ENCODE peak calls at places on chromosomes 5 and 9, in five cellular contexts. One of them, this sample, is unnamed.

GRCh38 chr9:18682907-18683306 is 209.0 kb downstream of the ADAMTSL1 start:
- DNase-seq in SW480: no peak
- DNase-seq in activated CD4-positive, alpha-beta T cell treated with anti-CD3 and anti-CD28 coated beads for 24 hours: no peak
- DNase-seq in activated CD8-positive, alpha-beta memory T cell treated with anti-CD3 and anti-CD28 coated beads, Interleukin-2, amount 50 U/mL, for 48 hours: no peak
- DNase-seq in activated T-helper 9 cell treated with anti-CD3 and anti-CD28 coated beads, Interleukin-2, amount 50 U/mL, for 16 hours: no peak
- DNase-seq in this sample: no peak

GRCh38 chr5:14081791-14082190 is 61.4 kb upstream of the TRIO start:
- DNase-seq in SW480: no peak
- DNase-seq in activated T-helper 9 cell treated with anti-CD3 and anti-CD28 coated beads, Interleukin-2, amount 50 U/mL, for 16 hours: no peak
- DNase-seq in activated CD8-positive, alpha-beta memory T cell treated with anti-CD3 and anti-CD28 coated beads, Interleukin-2, amount 50 U/mL, for 48 hours: no peak
- DNase-seq in activated CD4-positive, alpha-beta T cell treated with anti-CD3 and anti-CD28 coated beads for 24 hours: no peak
- DNase-seq in this sample: no peak

GRCh38 chr5:4640793-4641192 is 499.3 kb upstream of the ADAMTS16 start:
- DNase-seq in activated CD4-positive, alpha-beta T cell treated with anti-CD3 and anti-CD28 coated beads for 24 hours: no peak
- DNase-seq in activated T-helper 9 cell treated with anti-CD3 and anti-CD28 coated beads, Interleukin-2, amount 50 U/mL, for 16 hours: no peak
- DNase-seq in activated CD8-positive, alpha-beta memory T cell treated with anti-CD3 and anti-CD28 coated beads, Interleukin-2, amount 50 U/mL, for 48 hours: no peak
- DNase-seq in SW480: peak; percentile 75
- DNase-seq in this sample: no peak

GRCh38 chr9:136720251-136720886 is 8.0 kb downstream of the DIPK1B start:
- DNase-seq in activated CD8-positive, alpha-beta memory T cell treated with anti-CD3 and anti-CD28 coated beads, Interleukin-2, amount 50 U/mL, for 48 hours: no peak
- DNase-seq in activated CD4-positive, alpha-beta T cell treated with anti-CD3 and anti-CD28 coated beads for 24 hours: no peak
- DNase-seq in SW480: no peak
- DNase-seq in activated T-helper 9 cell treated with anti-CD3 and anti-CD28 coated beads, Interleukin-2, amount 50 U/mL, for 16 hours: no peak
- DNase-seq in this sample: no peak

GRCh38 chr5:84647581-84647980 is 262.9 kb upstream of the EDIL3 start:
- DNase-seq in activated CD8-positive, alpha-beta memory T cell treated with anti-CD3 and anti-CD28 coated beads, Interleukin-2, amount 50 U/mL, for 48 hours: no peak
- DNase-seq in SW480: no peak
- DNase-seq in activated T-helper 9 cell treated with anti-CD3 and anti-CD28 coated beads, Interleukin-2, amount 50 U/mL, for 16 hours: no peak
- DNase-seq in activated CD4-positive, alpha-beta T cell treated with anti-CD3 and anti-CD28 coated beads for 24 hours: no peak
- DNase-seq in this sample: no peak

GRCh38 chr5:107576736-107577440 is 93.8 kb downstream of the EFNA5 start:
- DNase-seq in activated CD8-positive, alpha-beta memory T cell treated with anti-CD3 and anti-CD28 coated beads, Interleukin-2, amount 50 U/mL, for 48 hours: no peak
- DNase-seq in activated CD4-positive, alpha-beta T cell treated with anti-CD3 and anti-CD28 coated beads for 24 hours: no peak
- DNase-seq in SW480: no peak
- DNase-seq in activated T-helper 9 cell treated with anti-CD3 and anti-CD28 coated beads, Interleukin-2, amount 50 U/mL, for 16 hours: no peak
- DNase-seq in this sample: no peak

GRCh38 chr5:180098991-180099732 is 27.6 kb upstream of the RNF130 start:
- DNase-seq in SW480: no peak
- DNase-seq in activated CD4-positive, alpha-beta T cell treated with anti-CD3 and anti-CD28 coated beads for 24 hours: no peak
- DNase-seq in activated CD8-positive, alpha-beta memory T cell treated with anti-CD3 and anti-CD28 coated beads, Interleukin-2, amount 50 U/mL, for 48 hours: peak; percentile 26
- DNase-seq in activated T-helper 9 cell treated with anti-CD3 and anti-CD28 coated beads, Interleukin-2, amount 50 U/mL, for 16 hours: no peak
- DNase-seq in this sample: no peak

GRCh38 chr5:116859666-116860320 is 285.2 kb upstream of the SEMA6A start:
- DNase-seq in activated CD8-positive, alpha-beta memory T cell treated with anti-CD3 and anti-CD28 coated beads, Interleukin-2, amount 50 U/mL, for 48 hours: no peak
- DNase-seq in activated T-helper 9 cell treated with anti-CD3 and anti-CD28 coated beads, Interleukin-2, amount 50 U/mL, for 16 hours: no peak
- DNase-seq in activated CD4-positive, alpha-beta T cell treated with anti-CD3 and anti-CD28 coated beads for 24 hours: no peak
- DNase-seq in SW480: no peak
- DNase-seq in this sample: peak; percentile 33

GRCh38 chr9:132739705-132740310 is 69.5 kb downstream of the GTF3C4 start:
- DNase-seq in SW480: no peak
- DNase-seq in activated T-helper 9 cell treated with anti-CD3 and anti-CD28 coated beads, Interleukin-2, amount 50 U/mL, for 16 hours: no peak
- DNase-seq in activated CD4-positive, alpha-beta T cell treated with anti-CD3 and anti-CD28 coated beads for 24 hours: no peak
- DNase-seq in activated CD8-positive, alpha-beta memory T cell treated with anti-CD3 and anti-CD28 coated beads, Interleukin-2, amount 50 U/mL, for 48 hours: no peak
- DNase-seq in this sample: no peak

GRCh38 chr9:74379718-74380117 is 117.4 kb upstream of the RORB start:
- DNase-seq in activated CD4-positive, alpha-beta T cell treated with anti-CD3 and anti-CD28 coated beads for 24 hours: no peak
- DNase-seq in activated T-helper 9 cell treated with anti-CD3 and anti-CD28 coated beads, Interleukin-2, amount 50 U/mL, for 16 hours: no peak
- DNase-seq in SW480: peak; percentile 66
- DNase-seq in activated CD8-positive, alpha-beta memory T cell treated with anti-CD3 and anti-CD28 coated beads, Interleukin-2, amount 50 U/mL, for 48 hours: no peak
- DNase-seq in this sample: peak; percentile 40

GRCh38 chr5:158635565-158635964 is 464.2 kb downstream of the EBF1 start:
- DNase-seq in activated T-helper 9 cell treated with anti-CD3 and anti-CD28 coated beads, Interleukin-2, amount 50 U/mL, for 16 hours: no peak
- DNase-seq in activated CD8-positive, alpha-beta memory T cell treated with anti-CD3 and anti-CD28 coated beads, Interleukin-2, amount 50 U/mL, for 48 hours: no peak
- DNase-seq in activated CD4-positive, alpha-beta T cell treated with anti-CD3 and anti-CD28 coated beads for 24 hours: no peak
- DNase-seq in SW480: no peak
- DNase-seq in this sample: no peak

GRCh38 chr9:89357331-89358197 is 39.3 kb downstream of the SECISBP2 start:
- DNase-seq in activated CD8-positive, alpha-beta memory T cell treated with anti-CD3 and anti-CD28 coated beads, Interleukin-2, amount 50 U/mL, for 48 hours: no peak
- DNase-seq in activated CD4-positive, alpha-beta T cell treated with anti-CD3 and anti-CD28 coated beads for 24 hours: no peak
- DNase-seq in activated T-helper 9 cell treated with anti-CD3 and anti-CD28 coated beads, Interleukin-2, amount 50 U/mL, for 16 hours: no peak
- DNase-seq in SW480: no peak
- DNase-seq in this sample: peak; percentile 85

GRCh38 chr9:37449877-37450632 is 15.2 kb downstream of the ZBTB5 start:
- DNase-seq in activated CD8-positive, alpha-beta memory T cell treated with anti-CD3 and anti-CD28 coated beads, Interleukin-2, amount 50 U/mL, for 48 hours: no peak
- DNase-seq in activated CD4-positive, alpha-beta T cell treated with anti-CD3 and anti-CD28 coated beads for 24 hours: no peak
- DNase-seq in activated T-helper 9 cell treated with anti-CD3 and anti-CD28 coated beads, Interleukin-2, amount 50 U/mL, for 16 hours: no peak
- DNase-seq in SW480: no peak
- DNase-seq in this sample: no peak

GRCh38 chr5:137856201-137856600 is 11.5 kb upstream of the MYOT start:
- DNase-seq in activated CD8-positive, alpha-beta memory T cell treated with anti-CD3 and anti-CD28 coated beads, Interleukin-2, amount 50 U/mL, for 48 hours: no peak
- DNase-seq in SW480: no peak
- DNase-seq in activated T-helper 9 cell treated with anti-CD3 and anti-CD28 coated beads, Interleukin-2, amount 50 U/mL, for 16 hours: no peak
- DNase-seq in activated CD4-positive, alpha-beta T cell treated with anti-CD3 and anti-CD28 coated beads for 24 hours: no peak
- DNase-seq in this sample: no peak

GRCh38 chr5:143887302-143887638 is 75.3 kb downstream of the HMHB1 start:
- DNase-seq in activated CD4-positive, alpha-beta T cell treated with anti-CD3 and anti-CD28 coated beads for 24 hours: no peak
- DNase-seq in activated T-helper 9 cell treated with anti-CD3 and anti-CD28 coated beads, Interleukin-2, amount 50 U/mL, for 16 hours: no peak
- DNase-seq in SW480: no peak
- DNase-seq in activated CD8-positive, alpha-beta memory T cell treated with anti-CD3 and anti-CD28 coated beads, Interleukin-2, amount 50 U/mL, for 48 hours: no peak
- DNase-seq in this sample: no peak

GRCh38 chr5:122493091-122493775 is 181.2 kb downstream of the SNCAIP start:
- DNase-seq in activated T-helper 9 cell treated with anti-CD3 and anti-CD28 coated beads, Interleukin-2, amount 50 U/mL, for 16 hours: no peak
- DNase-seq in activated CD4-positive, alpha-beta T cell treated with anti-CD3 and anti-CD28 coated beads for 24 hours: no peak
- DNase-seq in activated CD8-positive, alpha-beta memory T cell treated with anti-CD3 and anti-CD28 coated beads, Interleukin-2, amount 50 U/mL, for 48 hours: no peak
- DNase-seq in SW480: no peak
- DNase-seq in this sample: no peak

GRCh38 chr9:131391504-131391903 is 2.4 kb upstream of the PRRC2B start:
- DNase-seq in SW480: no peak
- DNase-seq in activated T-helper 9 cell treated with anti-CD3 and anti-CD28 coated beads, Interleukin-2, amount 50 U/mL, for 16 hours: no peak
- DNase-seq in activated CD8-positive, alpha-beta memory T cell treated with anti-CD3 and anti-CD28 coated beads, Interleukin-2, amount 50 U/mL, for 48 hours: no peak
- DNase-seq in activated CD4-positive, alpha-beta T cell treated with anti-CD3 and anti-CD28 coated beads for 24 hours: no peak
- DNase-seq in this sample: no peak

GRCh38 chr5:32776203-32776602 is 65.1 kb downstream of the NPR3 start:
- DNase-seq in activated CD8-positive, alpha-beta memory T cell treated with anti-CD3 and anti-CD28 coated beads, Interleukin-2, amount 50 U/mL, for 48 hours: no peak
- DNase-seq in activated T-helper 9 cell treated with anti-CD3 and anti-CD28 coated beads, Interleukin-2, amount 50 U/mL, for 16 hours: no peak
- DNase-seq in activated CD4-positive, alpha-beta T cell treated with anti-CD3 and anti-CD28 coated beads for 24 hours: no peak
- DNase-seq in SW480: no peak
- DNase-seq in this sample: no peak

GRCh38 chr9:131545003-131545785 is at the start of gene PRRT1B:
- DNase-seq in SW480: peak; percentile 67
- DNase-seq in activated T-helper 9 cell treated with anti-CD3 and anti-CD28 coated beads, Interleukin-2, amount 50 U/mL, for 16 hours: no peak
- DNase-seq in activated CD4-positive, alpha-beta T cell treated with anti-CD3 and anti-CD28 coated beads for 24 hours: no peak
- DNase-seq in activated CD8-positive, alpha-beta memory T cell treated with anti-CD3 and anti-CD28 coated beads, Interleukin-2, amount 50 U/mL, for 48 hours: no peak
- DNase-seq in this sample: peak; percentile 86

GRCh38 chr9:15936316-15936869 is 383.6 kb downstream of the CCDC171 start:
- DNase-seq in SW480: no peak
- DNase-seq in activated CD4-positive, alpha-beta T cell treated with anti-CD3 and anti-CD28 coated beads for 24 hours: no peak
- DNase-seq in activated T-helper 9 cell treated with anti-CD3 and anti-CD28 coated beads, Interleukin-2, amount 50 U/mL, for 16 hours: no peak
- DNase-seq in activated CD8-positive, alpha-beta memory T cell treated with anti-CD3 and anti-CD28 coated beads, Interleukin-2, amount 50 U/mL, for 48 hours: no peak
- DNase-seq in this sample: no peak

GRCh38 chr9:99356512-99356971 is 134.5 kb downstream of the SEC61B start:
- DNase-seq in activated CD4-positive, alpha-beta T cell treated with anti-CD3 and anti-CD28 coated beads for 24 hours: no peak
- DNase-seq in activated T-helper 9 cell treated with anti-CD3 and anti-CD28 coated beads, Interleukin-2, amount 50 U/mL, for 16 hours: no peak
- DNase-seq in activated CD8-positive, alpha-beta memory T cell treated with anti-CD3 and anti-CD28 coated beads, Interleukin-2, amount 50 U/mL, for 48 hours: no peak
- DNase-seq in SW480: no peak
- DNase-seq in this sample: no peak

GRCh38 chr5:134140530-134141201 is 26.2 kb downstream of the TCF7 start:
- DNase-seq in activated T-helper 9 cell treated with anti-CD3 and anti-CD28 coated beads, Interleukin-2, amount 50 U/mL, for 16 hours: peak; percentile 49
- DNase-seq in activated CD8-positive, alpha-beta memory T cell treated with anti-CD3 and anti-CD28 coated beads, Interleukin-2, amount 50 U/mL, for 48 hours: peak; percentile 77
- DNase-seq in activated CD4-positive, alpha-beta T cell treated with anti-CD3 and anti-CD28 coated beads for 24 hours: no peak
- DNase-seq in SW480: peak; percentile 79
- DNase-seq in this sample: peak; percentile 78

GRCh38 chr5:88388476-88389170 is 120.0 kb upstream of the TMEM161B start:
- DNase-seq in activated CD4-positive, alpha-beta T cell treated with anti-CD3 and anti-CD28 coated beads for 24 hours: no peak
- DNase-seq in activated CD8-positive, alpha-beta memory T cell treated with anti-CD3 and anti-CD28 coated beads, Interleukin-2, amount 50 U/mL, for 48 hours: no peak
- DNase-seq in SW480: no peak
- DNase-seq in activated T-helper 9 cell treated with anti-CD3 and anti-CD28 coated beads, Interleukin-2, amount 50 U/mL, for 16 hours: no peak
- DNase-seq in this sample: no peak

GRCh38 chr5:116938488-116938887 is 363.9 kb upstream of the SEMA6A start:
- DNase-seq in activated CD8-positive, alpha-beta memory T cell treated with anti-CD3 and anti-CD28 coated beads, Interleukin-2, amount 50 U/mL, for 48 hours: no peak
- DNase-seq in SW480: no peak
- DNase-seq in activated T-helper 9 cell treated with anti-CD3 and anti-CD28 coated beads, Interleukin-2, amount 50 U/mL, for 16 hours: no peak
- DNase-seq in activated CD4-positive, alpha-beta T cell treated with anti-CD3 and anti-CD28 coated beads for 24 hours: no peak
- DNase-seq in this sample: no peak

GRCh38 chr9:127549218-127549617 is 62.9 kb upstream of the STXBP1 start:
- DNase-seq in activated T-helper 9 cell treated with anti-CD3 and anti-CD28 coated beads, Interleukin-2, amount 50 U/mL, for 16 hours: no peak
- DNase-seq in SW480: no peak
- DNase-seq in activated CD8-positive, alpha-beta memory T cell treated with anti-CD3 and anti-CD28 coated beads, Interleukin-2, amount 50 U/mL, for 48 hours: no peak
- DNase-seq in activated CD4-positive, alpha-beta T cell treated with anti-CD3 and anti-CD28 coated beads for 24 hours: no peak
- DNase-seq in this sample: no peak

GRCh38 chr5:67235399-67236110 is 39.0 kb upstream of the CD180 start:
- DNase-seq in activated CD4-positive, alpha-beta T cell treated with anti-CD3 and anti-CD28 coated beads for 24 hours: no peak
- DNase-seq in activated T-helper 9 cell treated with anti-CD3 and anti-CD28 coated beads, Interleukin-2, amount 50 U/mL, for 16 hours: no peak
- DNase-seq in SW480: no peak
- DNase-seq in activated CD8-positive, alpha-beta memory T cell treated with anti-CD3 and anti-CD28 coated beads, Interleukin-2, amount 50 U/mL, for 48 hours: no peak
- DNase-seq in this sample: peak; percentile 92

GRCh38 chr5:35087971-35088370 is 40.2 kb upstream of the AGXT2 start:
- DNase-seq in activated CD4-positive, alpha-beta T cell treated with anti-CD3 and anti-CD28 coated beads for 24 hours: no peak
- DNase-seq in SW480: no peak
- DNase-seq in activated CD8-positive, alpha-beta memory T cell treated with anti-CD3 and anti-CD28 coated beads, Interleukin-2, amount 50 U/mL, for 48 hours: no peak
- DNase-seq in activated T-helper 9 cell treated with anti-CD3 and anti-CD28 coated beads, Interleukin-2, amount 50 U/mL, for 16 hours: no peak
- DNase-seq in this sample: no peak

GRCh38 chr9:97803167-97804058 is 49.6 kb upstream of the FOXE1 start:
- DNase-seq in activated T-helper 9 cell treated with anti-CD3 and anti-CD28 coated beads, Interleukin-2, amount 50 U/mL, for 16 hours: peak; percentile 69
- DNase-seq in activated CD4-positive, alpha-beta T cell treated with anti-CD3 and anti-CD28 coated beads for 24 hours: peak; percentile 39
- DNase-seq in activated CD8-positive, alpha-beta memory T cell treated with anti-CD3 and anti-CD28 coated beads, Interleukin-2, amount 50 U/mL, for 48 hours: peak; percentile 90
- DNase-seq in SW480: peak; percentile 68
- DNase-seq in this sample: peak; percentile 33

GRCh38 chr5:133245191-133246052 is 193.6 kb downstream of the HSPA4 start:
- DNase-seq in activated CD8-positive, alpha-beta memory T cell treated with anti-CD3 and anti-CD28 coated beads, Interleukin-2, amount 50 U/mL, for 48 hours: peak; percentile 64
- DNase-seq in activated CD4-positive, alpha-beta T cell treated with anti-CD3 and anti-CD28 coated beads for 24 hours: peak; percentile 21
- DNase-seq in activated T-helper 9 cell treated with anti-CD3 and anti-CD28 coated beads, Interleukin-2, amount 50 U/mL, for 16 hours: no peak
- DNase-seq in SW480: peak; percentile 95
- DNase-seq in this sample: peak; percentile 40

GRCh38 chr5:170257370-170257769 is 24.6 kb downstream of the C5orf58 start:
- DNase-seq in activated CD8-positive, alpha-beta memory T cell treated with anti-CD3 and anti-CD28 coated beads, Interleukin-2, amount 50 U/mL, for 48 hours: no peak
- DNase-seq in SW480: no peak
- DNase-seq in activated CD4-positive, alpha-beta T cell treated with anti-CD3 and anti-CD28 coated beads for 24 hours: no peak
- DNase-seq in activated T-helper 9 cell treated with anti-CD3 and anti-CD28 coated beads, Interleukin-2, amount 50 U/mL, for 16 hours: no peak
- DNase-seq in this sample: no peak